ENCODE peak calls at places on chromosomes 6 and 20, in seven cellular contexts. G, P, Y, B, E, J and X are unnamed samples.

GRCh38 chr20:62202676-62203377 is 17.3 kb downstream of the HRH3 start:
- DNase-seq in G (no peak), P (no peak), Y (no peak), B (no peak), E (no peak), J (no peak), X (no peak)

GRCh38 chr20:34084227-34084923 is 27.7 kb downstream of the EIF2S2 start:
- DNase-seq in G (no peak), P (no peak), Y (no peak), B (no peak), E (no peak), J (no peak), X (no peak)

GRCh38 chr6:150143521-150144293 is 863 bp downstream of the PPP1R14C start:
- DNase-seq in G (no peak), P (peak), Y (no peak), B (peak), E (peak), J (no peak), X (no peak)

GRCh38 chr6:143396497-143397228 is 53.8 kb downstream of the ADAT2 start:
- DNase-seq in G (no peak), P (peak), Y (no peak), B (peak), E (no peak), J (no peak), X (no peak)

GRCh38 chr6:166830185-166830890 is 126.0 kb downstream of the RNASET2 start:
- DNase-seq in G (no peak), P (no peak), Y (no peak), B (no peak), E (no peak), J (no peak), X (no peak)

GRCh38 chr6:107956586-107957164 is 1.3 kb downstream of the SEC63 start:
- DNase-seq in G (no peak), P (no peak), Y (no peak), B (peak), E (peak), J (no peak), X (peak)

GRCh38 chr6:106084106-106084963 is 1.8 kb upstream of the PRDM1 start:
- DNase-seq in G (no peak), P (peak), Y (peak), B (peak), E (peak), J (no peak), X (peak)

GRCh38 chr6:12115492-12115891 is 103.4 kb downstream of the HIVEP1 start:
- DNase-seq in G (no peak), P (no peak), Y (no peak), B (no peak), E (no peak), J (no peak), X (no peak)

GRCh38 chr6:3616565-3617176 is 134.8 kb downstream of the PXDC1 start:
- DNase-seq in G (no peak), P (no peak), Y (no peak), B (no peak), E (no peak), J (no peak), X (no peak)

GRCh38 chr20:38134427-38135281 is 30.4 kb downstream of the TGM2 start:
- DNase-seq in G (no peak), P (no peak), Y (peak), B (no peak), E (no peak), J (peak), X (no peak)

GRCh38 chr6:123028263-123028662 is 32.2 kb downstream of the CLVS2 start:
- DNase-seq in G (no peak), P (no peak), Y (no peak), B (no peak), E (no peak), J (no peak), X (no peak)

GRCh38 chr6:157479464-157480303 is 98.7 kb downstream of the ZDHHC14 start:
- DNase-seq in G (no peak), P (peak), Y (no peak), B (no peak), E (no peak), J (no peak), X (no peak)

GRCh38 chr6:17979479-17979878 is 8.0 kb downstream of the KIF13A start:
- DNase-seq in G (no peak), P (no peak), Y (no peak), B (no peak), E (no peak), J (no peak), X (no peak)